ENCODE peak calls at places on chromosomes 6 and 20, in six cellular contexts. One of them, this sample, is unnamed.
A peak's percentile ranks its signal among the peaks of the same experiment; 100 is the strongest.

GRCh38 chr6:56151825-56152224 is 95.6 kb downstream of the COL21A1 start:
- DNase-seq in right lobe of liver: no peak
- DNase-seq in hepatocyte: no peak
- DNase-seq in GM12865: no peak
- DNase-seq in esophagus muscularis mucosa: no peak
- DNase-seq in GM10248: no peak
- DNase-seq in this sample: no peak

GRCh38 chr20:31594558-31595379 is 10.3 kb upstream of the ID1 start:
- DNase-seq in right lobe of liver: no peak
- DNase-seq in hepatocyte: peak; percentile 27
- DNase-seq in GM12865: no peak
- DNase-seq in esophagus muscularis mucosa: no peak
- DNase-seq in GM10248: no peak
- DNase-seq in this sample: no peak

GRCh38 chr6:63340351-63340750 is 20.6 kb upstream of the LGSN start:
- DNase-seq in right lobe of liver: no peak
- DNase-seq in hepatocyte: no peak
- DNase-seq in GM12865: no peak
- DNase-seq in esophagus muscularis mucosa: no peak
- DNase-seq in GM10248: no peak
- DNase-seq in this sample: no peak

GRCh38 chr20:50464026-50464724 is 46.0 kb upstream of the PTPN1 start:
- DNase-seq in right lobe of liver: peak; percentile 62
- DNase-seq in hepatocyte: peak; percentile 70
- DNase-seq in GM12865: peak; percentile 69
- DNase-seq in esophagus muscularis mucosa: no peak
- DNase-seq in GM10248: peak; percentile 67
- DNase-seq in this sample: peak; percentile 70

GRCh38 chr6:168442646-168443045 is 1.7 kb downstream of the SMOC2 start:
- DNase-seq in right lobe of liver: no peak
- DNase-seq in hepatocyte: no peak
- DNase-seq in GM12865: no peak
- DNase-seq in esophagus muscularis mucosa: no peak
- DNase-seq in GM10248: no peak
- DNase-seq in this sample: no peak

GRCh38 chr6:98525860-98526259 is 308.5 kb upstream of the POU3F2 start:
- DNase-seq in right lobe of liver: no peak
- DNase-seq in hepatocyte: no peak
- DNase-seq in GM12865: no peak
- DNase-seq in esophagus muscularis mucosa: no peak
- DNase-seq in GM10248: no peak
- DNase-seq in this sample: no peak

GRCh38 chr6:148854086-148854485 is 107.3 kb downstream of the UST start:
- DNase-seq in right lobe of liver: no peak
- DNase-seq in hepatocyte: no peak
- DNase-seq in GM12865: no peak
- DNase-seq in esophagus muscularis mucosa: no peak
- DNase-seq in GM10248: no peak
- DNase-seq in this sample: no peak

GRCh38 chr6:3697609-3698008 is 53.9 kb downstream of the PXDC1 start:
- DNase-seq in right lobe of liver: no peak
- DNase-seq in hepatocyte: peak; percentile 26
- DNase-seq in GM12865: no peak
- DNase-seq in esophagus muscularis mucosa: no peak
- DNase-seq in GM10248: no peak
- DNase-seq in this sample: no peak

GRCh38 chr20:41180599-41181333 is 43.4 kb downstream of the PLCG1 start:
- DNase-seq in right lobe of liver: no peak
- DNase-seq in hepatocyte: no peak
- DNase-seq in GM12865: no peak
- DNase-seq in esophagus muscularis mucosa: no peak
- DNase-seq in GM10248: no peak
- DNase-seq in this sample: no peak

GRCh38 chr6:36735110-36735971 is 37.7 kb downstream of the RAB44 start:
- DNase-seq in right lobe of liver: peak; percentile 68
- DNase-seq in hepatocyte: peak; percentile 68
- DNase-seq in GM12865: peak; percentile 43
- DNase-seq in esophagus muscularis mucosa: peak; percentile 96
- DNase-seq in GM10248: no peak
- DNase-seq in this sample: peak; percentile 63

GRCh38 chr6:10051283-10051682 is 363.6 kb downstream of the TFAP2A start:
- DNase-seq in right lobe of liver: no peak
- DNase-seq in hepatocyte: no peak
- DNase-seq in GM12865: no peak
- DNase-seq in esophagus muscularis mucosa: no peak
- DNase-seq in GM10248: no peak
- DNase-seq in this sample: no peak

GRCh38 chr6:149118737-149119653 is 198.5 kb upstream of the TAB2 start:
- DNase-seq in right lobe of liver: no peak
- DNase-seq in hepatocyte: no peak
- DNase-seq in GM12865: no peak
- DNase-seq in esophagus muscularis mucosa: no peak
- DNase-seq in GM10248: no peak
- DNase-seq in this sample: no peak

GRCh38 chr6:6697620-6698019 is 109.1 kb downstream of the LY86 start:
- DNase-seq in right lobe of liver: no peak
- DNase-seq in hepatocyte: no peak
- DNase-seq in GM12865: no peak
- DNase-seq in esophagus muscularis mucosa: no peak
- DNase-seq in GM10248: no peak
- DNase-seq in this sample: no peak

GRCh38 chr6:157607317-157608109 is 215.5 kb upstream of the SNX9 start:
- DNase-seq in right lobe of liver: peak; percentile 20
- DNase-seq in hepatocyte: no peak
- DNase-seq in GM12865: peak; percentile 40
- DNase-seq in esophagus muscularis mucosa: no peak
- DNase-seq in GM10248: no peak
- DNase-seq in this sample: no peak

GRCh38 chr6:34301408-34301807 is 52.6 kb upstream of the SMIM29 start:
- DNase-seq in right lobe of liver: no peak
- DNase-seq in hepatocyte: peak; percentile 32
- DNase-seq in GM12865: no peak
- DNase-seq in esophagus muscularis mucosa: no peak
- DNase-seq in GM10248: no peak
- DNase-seq in this sample: no peak

GRCh38 chr6:112237644-112238043 is 16.7 kb downstream of the LAMA4 start:
- DNase-seq in right lobe of liver: peak; percentile 75
- DNase-seq in hepatocyte: no peak
- DNase-seq in GM12865: no peak
- DNase-seq in esophagus muscularis mucosa: peak; percentile 94
- DNase-seq in GM10248: no peak
- DNase-seq in this sample: no peak

GRCh38 chr6:8536122-8536521 is 100.8 kb upstream of the SLC35B3 start:
- DNase-seq in right lobe of liver: no peak
- DNase-seq in hepatocyte: no peak
- DNase-seq in GM12865: no peak
- DNase-seq in esophagus muscularis mucosa: no peak
- DNase-seq in GM10248: no peak
- DNase-seq in this sample: no peak

GRCh38 chr6:141677598-141678211 is 455.0 kb upstream of the GJE1 start:
- DNase-seq in right lobe of liver: no peak
- DNase-seq in hepatocyte: peak; percentile 63
- DNase-seq in GM12865: peak; percentile 38
- DNase-seq in esophagus muscularis mucosa: no peak
- DNase-seq in GM10248: no peak
- DNase-seq in this sample: no peak

GRCh38 chr6:163667372-163668060 is 253.0 kb downstream of the QKI start:
- DNase-seq in right lobe of liver: no peak
- DNase-seq in hepatocyte: no peak
- DNase-seq in GM12865: peak; percentile 90
- DNase-seq in esophagus muscularis mucosa: no peak
- DNase-seq in GM10248: peak; percentile 85
- DNase-seq in this sample: peak; percentile 87

GRCh38 chr20:12936524-12936923 is 72.2 kb upstream of the SPTLC3 start:
- DNase-seq in right lobe of liver: no peak
- DNase-seq in hepatocyte: no peak
- DNase-seq in GM12865: no peak
- DNase-seq in esophagus muscularis mucosa: no peak
- DNase-seq in GM10248: no peak
- DNase-seq in this sample: no peak

GRCh38 chr6:25302677-25303128 is 23.5 kb downstream of the CARMIL1 start:
- DNase-seq in right lobe of liver: no peak
- DNase-seq in hepatocyte: peak; percentile 58
- DNase-seq in GM12865: no peak
- DNase-seq in esophagus muscularis mucosa: no peak
- DNase-seq in GM10248: no peak
- DNase-seq in this sample: no peak

GRCh38 chr6:157571269-157571668 is 190.3 kb downstream of the ZDHHC14 start:
- DNase-seq in right lobe of liver: no peak
- DNase-seq in hepatocyte: no peak
- DNase-seq in GM12865: peak; percentile 84
- DNase-seq in esophagus muscularis mucosa: no peak
- DNase-seq in GM10248: peak; percentile 52
- DNase-seq in this sample: no peak

GRCh38 chr6:46306429-46306828 is 135.6 kb upstream of the ENPP5 start:
- DNase-seq in right lobe of liver: no peak
- DNase-seq in hepatocyte: no peak
- DNase-seq in GM12865: no peak
- DNase-seq in esophagus muscularis mucosa: no peak
- DNase-seq in GM10248: no peak
- DNase-seq in this sample: no peak

DNA sequence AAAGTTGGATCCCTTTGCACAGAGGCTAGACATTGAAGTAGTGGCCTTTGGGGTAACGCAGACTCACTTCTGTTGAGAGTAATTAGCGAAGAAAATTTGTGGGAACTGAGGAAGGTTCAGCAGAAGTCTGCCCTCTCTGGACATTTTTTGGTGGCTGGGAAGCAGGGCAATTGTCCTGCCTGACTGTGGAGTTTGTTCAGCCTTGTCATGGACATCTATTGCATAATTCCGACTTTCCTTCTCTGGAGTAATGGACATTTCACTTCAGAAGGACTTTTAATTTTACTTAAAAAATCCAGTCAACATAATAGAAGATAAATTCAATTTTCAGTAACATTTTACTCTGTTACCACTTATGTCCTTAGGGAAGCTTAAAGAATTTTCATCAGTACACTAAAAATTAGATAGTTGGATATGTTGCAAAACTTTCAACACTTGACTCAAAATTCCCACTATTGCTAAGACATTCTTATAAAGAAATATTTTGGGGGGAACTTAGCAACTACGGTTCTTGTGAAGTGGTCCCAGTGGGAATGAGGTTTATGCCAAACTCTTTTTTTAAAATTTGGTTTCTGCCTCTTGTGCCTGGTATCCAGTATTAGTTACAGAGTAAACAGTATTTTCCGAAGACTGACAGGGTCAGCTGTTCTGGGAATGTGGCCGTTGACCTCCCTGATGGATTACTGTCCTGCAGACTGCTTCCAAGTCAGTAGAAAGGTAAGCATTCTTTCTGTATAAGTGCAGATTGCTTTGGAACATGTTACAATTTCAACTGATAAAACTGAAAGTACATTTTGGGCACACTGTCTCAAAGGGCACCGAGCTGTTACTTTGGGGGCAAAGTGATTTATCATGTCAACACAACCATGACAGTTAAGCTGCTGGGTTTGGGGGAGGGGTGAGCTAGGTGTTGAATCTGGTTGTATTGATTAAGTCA is 100.6 kb upstream of the MLIP start:
- DNase-seq in right lobe of liver: peak; percentile 86
- DNase-seq in hepatocyte: peak; percentile 10
- DNase-seq in GM12865: no peak
- DNase-seq in esophagus muscularis mucosa: no peak
- DNase-seq in GM10248: no peak
- DNase-seq in this sample: no peak
- TF ChIP-seq CTCF in right lobe of liver: no peak
- TF ChIP-seq CTCF in hepatocyte: no peak
- TF ChIP-seq CTCF in GM12865: no peak
- TF ChIP-seq CTCF in esophagus muscularis mucosa: no peak
- TF ChIP-seq CTCF in GM10248: no peak
- TF ChIP-seq CTCF in this sample: no peak

DNA sequence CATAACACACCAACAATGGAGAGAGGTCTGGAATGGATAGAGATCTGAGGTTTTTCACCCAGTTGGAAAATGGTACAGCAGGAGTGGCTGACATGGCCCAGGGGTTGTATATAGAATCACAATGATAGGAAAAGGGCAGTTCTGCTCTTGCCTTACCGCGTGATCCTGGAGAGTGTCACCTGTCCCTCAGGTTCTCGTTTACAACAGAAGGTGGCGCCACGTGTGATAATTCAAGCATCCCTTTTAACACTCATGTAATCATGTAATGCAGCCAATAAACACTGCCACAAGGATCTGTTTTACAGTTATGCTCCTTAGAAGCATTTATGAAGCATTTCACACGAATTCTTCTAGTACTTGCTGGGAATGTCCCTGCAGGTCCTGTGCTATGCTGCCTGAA is 12.9 kb upstream of the WFDC2 start:
- DNase-seq in right lobe of liver: no peak
- DNase-seq in hepatocyte: peak; percentile 66
- DNase-seq in GM12865: peak; percentile 51
- DNase-seq in esophagus muscularis mucosa: no peak
- DNase-seq in GM10248: peak; percentile 35
- DNase-seq in this sample: peak; percentile 36
- TF ChIP-seq CTCF in right lobe of liver: peak; percentile 26
- TF ChIP-seq CTCF in hepatocyte: peak; percentile 37
- TF ChIP-seq CTCF in GM12865: peak; percentile 39
- TF ChIP-seq CTCF in esophagus muscularis mucosa: peak; percentile 6
- TF ChIP-seq CTCF in GM10248: peak; percentile 36
- TF ChIP-seq CTCF in this sample: no peak

DNA sequence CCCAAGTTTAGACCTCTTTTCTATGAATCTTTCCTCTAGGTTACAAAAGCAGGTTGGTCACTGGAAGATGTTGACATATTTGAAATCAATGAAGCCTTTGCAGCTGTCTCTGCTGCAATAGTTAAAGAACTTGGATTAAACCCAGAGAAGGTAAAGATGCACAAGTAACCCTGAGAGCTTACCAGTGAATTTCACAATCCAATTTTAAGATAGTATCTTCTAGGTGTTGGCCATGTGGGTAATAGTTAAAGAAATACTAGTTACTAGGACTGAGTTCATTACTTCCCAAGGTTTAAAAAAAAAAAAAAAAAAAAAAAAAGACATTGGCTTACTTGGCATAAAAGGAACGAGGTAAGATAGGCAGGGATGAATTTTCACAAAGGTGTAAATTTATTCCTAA is 11.3 kb downstream of the TCP1 start:
- DNase-seq in right lobe of liver: no peak
- DNase-seq in hepatocyte: no peak
- DNase-seq in GM12865: no peak
- DNase-seq in esophagus muscularis mucosa: no peak
- DNase-seq in GM10248: no peak
- DNase-seq in this sample: no peak
- TF ChIP-seq CTCF in right lobe of liver: no peak
- TF ChIP-seq CTCF in hepatocyte: no peak
- TF ChIP-seq CTCF in GM12865: no peak
- TF ChIP-seq CTCF in esophagus muscularis mucosa: no peak
- TF ChIP-seq CTCF in GM10248: no peak
- TF ChIP-seq CTCF in this sample: no peak

GRCh38 chr6:118735320-118735719 is 83.9 kb upstream of the CEP85L start:
- DNase-seq in right lobe of liver: no peak
- DNase-seq in hepatocyte: no peak
- DNase-seq in GM12865: no peak
- DNase-seq in esophagus muscularis mucosa: no peak
- DNase-seq in GM10248: peak; percentile 49
- DNase-seq in this sample: peak; percentile 57
- TF ChIP-seq CTCF in right lobe of liver: no peak
- TF ChIP-seq CTCF in hepatocyte: no peak
- TF ChIP-seq CTCF in GM12865: peak; percentile 47
- TF ChIP-seq CTCF in esophagus muscularis mucosa: no peak
- TF ChIP-seq CTCF in GM10248: peak; percentile 58
- TF ChIP-seq CTCF in this sample: peak; percentile 51

GRCh38 chr6:138198430-138199091 is 19.7 kb downstream of the PBOV1 start:
- DNase-seq in right lobe of liver: no peak
- DNase-seq in hepatocyte: no peak
- DNase-seq in GM12865: no peak
- DNase-seq in esophagus muscularis mucosa: peak; percentile 5
- DNase-seq in GM10248: no peak
- DNase-seq in this sample: no peak
- TF ChIP-seq CTCF in right lobe of liver: no peak
- TF ChIP-seq CTCF in hepatocyte: no peak
- TF ChIP-seq CTCF in GM12865: no peak
- TF ChIP-seq CTCF in esophagus muscularis mucosa: no peak
- TF ChIP-seq CTCF in GM10248: no peak
- TF ChIP-seq CTCF in this sample: no peak